ENCODE peak calls at places on chromosome 5, in seven cellular contexts. P is SK-N-SH, W is HepG2, Y is H1, Z is sigmoid colon, V is esophagus muscularis mucosa, J is GM12878. A is an unnamed sample.

GRCh38 chr5:137627730-137628129 is 108.2 kb downstream of the KLHL3 start:
- DNase-seq in P (no peak), W (no peak), Y (no peak), Z (no peak), V (no peak), J (no peak), A (no peak)

GRCh38 chr5:54838843-54839242 is 146.6 kb downstream of the ESM1 start:
- DNase-seq in P (peak), W (no peak), Y (no peak), Z (no peak), V (no peak), J (no peak), A (no peak)

GRCh38 chr5:5891350-5891749 is 468.9 kb downstream of the ICE1 start:
- DNase-seq in P (no peak), W (no peak), Y (no peak), Z (no peak), V (no peak), J (no peak), A (no peak)

GRCh38 chr5:135047347-135047695 is 13.3 kb upstream of the PITX1 start:
- DNase-seq in P (no peak), W (no peak), Y (no peak), Z (no peak), V (no peak), J (no peak), A (no peak)

GRCh38 chr5:50699737-50700136 is 33.3 kb downstream of the PARP8 start:
- DNase-seq in P (no peak), W (no peak), Y (no peak), Z (no peak), V (no peak), J (no peak), A (no peak)

GRCh38 chr5:180591249-180591887 is at the start of gene SCGB3A1:
- DNase-seq in P (peak), W (no peak), Y (no peak), Z (peak), V (no peak), J (no peak), A (no peak)

GRCh38 chr5:15073453-15073852 is 201.9 kb upstream of the ANKH start:
- DNase-seq in P (no peak), W (no peak), Y (no peak), Z (no peak), V (no peak), J (no peak), A (no peak)

GRCh38 chr5:54049963-54050362 is 260.4 kb downstream of the ARL15 start:
- DNase-seq in P (no peak), W (no peak), Y (no peak), Z (no peak), V (no peak), J (no peak), A (no peak)

GRCh38 chr5:91311697-91312501 is 71.2 kb downstream of the ARRDC3 start:
- DNase-seq in P (peak), W (peak), Y (no peak), Z (peak), V (peak), J (peak), A (peak)
- TF ChIP-seq EP300 in P (peak), W (no peak), Y (no peak), Z (peak), V (no peak), J (peak), A (peak)

GRCh38 chr5:127517480-127518318 is at the start of gene PRRC1:
- DNase-seq in P (peak), W (peak), Y (peak), Z (peak), V (peak), J (peak), A (peak)
- TF ChIP-seq POLR2AphosphoS5 in P (peak), W (peak), Y (peak), Z (peak), V (peak), J (peak), A (no peak)

GRCh38 chr5:170630226-170630625 is 126.4 kb downstream of the KCNIP1 start:
- DNase-seq in P (no peak), W (no peak), Y (no peak), Z (peak), V (no peak), J (no peak), A (no peak)

GRCh38 chr5:170632266-170632984 is 128.6 kb downstream of the KCNIP1 start:
- DNase-seq in P (no peak), W (no peak), Y (no peak), Z (peak), V (no peak), J (no peak), A (no peak)

GRCh38 chr5:170630711-170631141 is 126.9 kb downstream of the KCNIP1 start:
- DNase-seq in P (no peak), W (no peak), Y (no peak), Z (no peak), V (no peak), J (no peak), A (no peak)

GRCh38 chr5:170632985-170633234 is 129.1 kb downstream of the KCNIP1 start:
- DNase-seq in P (peak), W (no peak), Y (no peak), Z (peak), V (no peak), J (no peak), A (peak)

GRCh38 chr5:170631471-170632195 is 127.8 kb downstream of the KCNIP1 start:
- DNase-seq in P (peak), W (peak), Y (no peak), Z (peak), V (no peak), J (no peak), A (no peak)
- TF ChIP-seq CTCF in P (no peak), W (no peak), Y (peak), Z (no peak), V (no peak), J (no peak), A (peak)

GRCh38 chr5:1314564-1314982 is 19.7 kb upstream of the TERT start:
- DNase-seq in P (no peak), W (no peak), Y (no peak), Z (peak), V (no peak), J (no peak), A (peak)

GRCh38 chr5:1316941-1317340 is 22.1 kb upstream of the TERT start:
- DNase-seq in P (no peak), W (no peak), Y (no peak), Z (peak), V (no peak), J (no peak), A (no peak)

GRCh38 chr5:1315018-1315708 is 20.3 kb upstream of the TERT start:
- DNase-seq in P (no peak), W (no peak), Y (no peak), Z (no peak), V (no peak), J (no peak), A (peak)

GRCh38 chr5:1316588-1316902 is 21.7 kb upstream of the TERT start:
- DNase-seq in P (no peak), W (no peak), Y (no peak), Z (peak), V (no peak), J (no peak), A (no peak)

DNA sequence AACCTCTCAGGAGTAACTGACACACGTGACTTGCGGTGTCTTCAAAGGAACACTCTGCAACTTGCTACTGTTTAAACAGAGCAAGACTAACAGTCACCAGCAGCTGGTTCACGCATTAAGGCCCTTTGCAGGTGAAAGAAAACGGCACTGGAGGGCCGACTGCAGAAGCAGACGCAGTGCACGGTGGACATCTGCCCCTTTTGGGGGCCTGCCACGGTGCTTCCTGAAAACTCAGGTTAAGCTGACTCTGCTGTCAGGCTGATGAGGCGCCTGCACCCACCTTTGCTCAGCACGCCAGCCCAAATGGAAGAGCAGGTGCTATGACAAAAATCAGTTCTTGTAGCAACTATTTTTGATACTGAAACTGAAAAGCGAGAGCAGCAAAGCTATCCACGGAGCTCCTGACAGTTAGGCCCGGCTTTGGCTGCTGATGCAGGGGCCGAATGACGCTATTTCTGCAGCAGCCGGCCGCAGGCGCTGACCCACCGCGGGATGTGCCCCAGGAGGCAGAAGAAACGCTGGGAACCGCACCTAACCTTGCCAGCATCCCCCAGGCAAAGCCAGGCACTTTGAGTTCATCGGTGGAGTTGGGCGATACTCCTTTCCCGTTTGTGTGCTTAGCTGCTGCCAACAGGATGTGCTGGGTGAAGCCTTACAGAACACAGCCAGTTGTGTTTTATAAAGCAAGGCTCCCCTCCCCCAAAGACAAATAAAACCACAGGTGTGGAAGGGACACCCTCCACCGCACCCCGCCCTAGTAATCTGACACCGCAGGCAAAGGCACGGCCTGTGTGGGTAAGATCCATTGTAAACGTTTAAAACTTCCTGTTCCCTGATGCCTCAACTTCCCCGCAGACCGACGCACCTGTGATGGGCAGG is 21.1 kb upstream of the TERT start:
- DNase-seq in P (no peak), W (peak), Y (no peak), Z (peak), V (no peak), J (peak), A (peak)
- TF ChIP-seq EP300 in P (no peak), W (peak), Y (no peak), Z (no peak), V (no peak), J (peak), A (no peak)

DNA sequence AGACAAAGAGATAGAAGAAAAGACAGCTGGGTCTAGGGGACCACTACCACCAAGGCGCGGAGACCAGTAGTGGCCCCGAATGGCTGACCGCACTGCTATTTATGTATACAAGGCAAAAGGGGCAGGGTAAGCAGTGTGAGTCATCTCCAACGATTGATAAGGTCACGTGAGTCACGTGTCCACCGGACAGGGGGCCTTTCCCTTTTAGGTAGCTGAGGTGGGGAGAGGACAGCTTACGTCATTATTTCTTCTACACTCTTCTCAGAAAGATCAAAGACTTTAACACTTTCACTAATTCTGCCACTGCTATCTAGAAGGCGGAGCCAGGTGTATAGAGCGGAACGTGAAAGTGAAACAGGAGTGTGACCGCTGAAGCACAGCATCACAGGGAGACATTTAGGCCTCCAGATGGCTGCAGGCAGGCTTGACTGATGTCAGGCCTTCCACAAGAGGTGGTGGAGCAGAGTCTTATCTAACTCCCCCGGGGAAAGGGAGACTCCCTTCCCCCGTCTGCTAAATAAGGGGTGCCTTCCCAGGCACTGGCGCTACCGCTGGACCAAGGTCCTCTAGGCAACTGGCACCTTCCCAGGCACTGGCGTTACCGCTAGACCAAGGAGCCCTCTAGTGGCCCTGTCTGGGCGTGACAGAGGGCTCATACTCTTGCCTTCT is 6.1 kb upstream of the PRR16 start:
- DNase-seq in P (no peak), W (peak), Y (peak), Z (peak), V (no peak), J (peak), A (peak)
- TF ChIP-seq POLR2AphosphoS5 in P (no peak), W (no peak), Y (no peak), Z (peak), V (no peak), J (no peak), A (no peak)

DNA sequence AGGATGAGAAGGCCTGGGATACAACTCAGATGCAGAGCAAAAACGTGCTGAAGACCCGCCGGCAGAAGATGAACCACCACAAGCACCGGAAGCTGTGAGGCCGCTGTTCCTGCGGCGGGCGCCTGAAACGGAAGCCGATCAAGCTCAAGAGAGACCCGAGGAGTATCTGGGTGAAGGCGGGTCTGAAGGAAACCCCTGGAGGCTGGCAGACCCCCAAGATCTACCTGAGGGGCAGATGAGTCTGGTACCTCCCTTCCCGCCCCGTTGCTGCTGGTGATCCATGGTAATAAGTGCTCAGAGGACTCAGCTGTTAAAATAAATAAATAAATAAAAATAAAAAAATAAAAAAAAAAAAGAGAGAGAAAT is 89.3 kb downstream of the BASP1 start:
- DNase-seq in P (no peak), W (no peak), Y (no peak), Z (no peak), V (no peak), J (no peak), A (no peak)
- TF ChIP-seq CTCF in P (no peak), W (no peak), Y (no peak), Z (no peak), V (no peak), J (no peak), A (no peak)

DNA sequence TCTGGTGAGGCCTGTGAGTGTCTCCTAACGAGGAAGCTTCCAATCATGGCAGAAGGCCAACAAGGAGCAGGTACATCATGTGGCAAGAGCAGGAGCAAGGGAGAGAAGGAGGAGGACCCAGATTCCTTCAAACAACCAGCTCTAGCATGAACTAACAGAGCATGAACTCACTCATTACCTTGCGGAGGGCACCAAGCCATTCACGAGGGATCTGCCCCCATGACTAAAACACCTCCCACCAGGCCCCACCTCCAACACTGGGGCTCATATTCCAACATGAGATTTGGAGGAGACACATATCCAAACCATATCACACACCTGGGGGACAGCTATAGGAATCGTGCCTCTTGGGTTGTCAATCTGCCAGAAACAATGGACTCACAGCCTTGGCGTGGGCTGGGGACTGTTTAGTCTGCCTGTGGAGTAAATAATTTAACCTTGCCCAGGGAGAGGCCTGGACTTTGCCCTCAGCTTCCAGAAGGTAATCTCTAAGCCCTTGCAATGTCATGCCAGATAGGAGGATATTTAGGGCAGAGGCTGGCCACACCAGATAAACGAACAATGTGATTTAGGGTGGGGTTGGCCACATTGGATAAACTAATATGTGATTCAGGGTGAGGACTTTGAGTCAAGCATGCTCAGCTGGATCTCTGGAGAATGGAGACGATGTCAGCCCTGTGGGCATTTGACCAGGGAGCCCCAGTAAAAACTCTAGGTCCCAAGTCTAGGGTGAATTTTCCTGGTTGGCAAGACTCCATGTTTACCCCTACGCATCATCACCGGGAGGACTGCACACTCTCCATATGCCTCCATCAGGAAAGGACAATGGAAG is 13.6 kb upstream of the VDAC1 start:
- DNase-seq in P (no peak), W (peak), Y (no peak), Z (no peak), V (no peak), J (no peak), A (peak)
- TF ChIP-seq EP300 in P (no peak), W (peak), Y (no peak), Z (no peak), V (no peak), J (no peak), A (no peak)

GRCh38 chr5:72818866-72819534 is 2.5 kb downstream of the TNPO1 start:
- DNase-seq in P (peak), W (peak), Y (peak), Z (peak), V (no peak), J (no peak), A (peak)
- TF ChIP-seq POLR2AphosphoS5 in P (no peak), W (no peak), Y (no peak), Z (no peak), V (no peak), J (no peak), A (no peak)

DNA sequence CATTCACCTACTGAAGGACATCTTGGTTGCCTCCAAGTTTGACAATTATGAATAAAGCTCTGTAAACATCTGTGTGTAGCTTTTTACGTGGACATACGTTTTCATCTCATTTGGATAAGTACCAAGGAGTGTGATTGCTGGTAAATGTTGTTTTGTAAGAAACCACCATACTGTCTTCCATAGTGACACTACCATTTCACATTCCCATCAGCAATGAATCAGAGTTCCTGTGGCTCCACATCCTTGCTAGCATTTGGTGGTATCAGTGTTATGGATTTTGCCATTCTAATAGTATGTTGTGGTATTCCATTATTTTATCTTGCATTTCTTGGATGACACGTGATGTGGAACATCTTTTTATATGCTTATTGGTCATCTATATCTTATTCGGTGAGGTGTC is 78.4 kb upstream of the RASGRF2 start:
- DNase-seq in P (no peak), W (no peak), Y (no peak), Z (no peak), V (peak), J (no peak), A (no peak)
- TF ChIP-seq CTCF in P (no peak), W (no peak), Y (no peak), Z (no peak), V (no peak), J (no peak), A (no peak)

DNA sequence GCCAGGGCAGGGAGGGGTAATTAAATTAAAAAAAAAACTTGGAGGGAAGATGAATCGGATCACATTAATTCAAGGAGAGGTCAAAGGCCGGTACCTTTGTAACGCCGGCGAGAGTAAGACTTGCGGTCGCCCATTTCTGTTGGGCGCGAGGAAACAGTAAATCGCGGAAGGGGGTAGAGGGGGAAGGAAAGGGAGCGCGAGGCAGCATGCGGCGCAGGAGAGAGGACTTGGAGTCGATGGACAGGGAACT is 324 bp upstream of the RGMB start:
- DNase-seq in P (no peak), W (no peak), Y (no peak), Z (no peak), V (no peak), J (peak), A (no peak)
- TF ChIP-seq EP300 in P (no peak), W (no peak), Y (no peak), Z (no peak), V (no peak), J (no peak), A (no peak)

A was measured in stomach.